ENCODE peak calls at places on chromosome 5, in eight cellular contexts. One of them, this sample, is unnamed.

GRCh38 chr5:458547-459353 is 15.8 kb downstream of the EXOC3 start:
- DNase-seq in foreskin fibroblast: peak; percentile 64
- DNase-seq in choroid plexus epithelial cell: peak; percentile 51
- DNase-seq in left ventricle myocardium inferior: peak; percentile 7
- DNase-seq in Caco-2: peak; percentile 40
- DNase-seq in Calu3: peak; percentile 68
- DNase-seq in HFFc6: peak; percentile 50
- DNase-seq in cardiac muscle cell: no peak
- DNase-seq in this sample: no peak

GRCh38 chr5:3615217-3615616 is 19.6 kb downstream of the IRX1 start:
- DNase-seq in foreskin fibroblast: no peak
- DNase-seq in choroid plexus epithelial cell: no peak
- DNase-seq in Caco-2: no peak
- DNase-seq in HFFc6: no peak
- DNase-seq in Calu3: no peak
- DNase-seq in cardiac muscle cell: no peak
- DNase-seq in left ventricle myocardium inferior: no peak
- DNase-seq in this sample: no peak

GRCh38 chr5:42994285-42995151 is 45.6 kb downstream of the ANXA2R start:
- DNase-seq in choroid plexus epithelial cell: peak; percentile 96
- DNase-seq in HFFc6: peak; percentile 92
- DNase-seq in Caco-2: no peak
- DNase-seq in Calu3: peak; percentile 70
- DNase-seq in left ventricle myocardium inferior: peak; percentile 85
- DNase-seq in foreskin fibroblast: peak; percentile 96
- DNase-seq in cardiac muscle cell: peak; percentile 96
- DNase-seq in this sample: no peak

GRCh38 chr5:135508496-135509005 is 27.2 kb downstream of the NEUROG1 start:
- DNase-seq in choroid plexus epithelial cell: no peak
- DNase-seq in Caco-2: no peak
- DNase-seq in foreskin fibroblast: peak; percentile 25
- DNase-seq in Calu3: no peak
- DNase-seq in cardiac muscle cell: no peak
- DNase-seq in left ventricle myocardium inferior: no peak
- DNase-seq in HFFc6: no peak
- DNase-seq in this sample: no peak

GRCh38 chr5:112703866-112704820 is 33.5 kb upstream of the APC start:
- DNase-seq in Calu3: no peak
- DNase-seq in foreskin fibroblast: peak; percentile 29
- DNase-seq in cardiac muscle cell: peak; percentile 94
- DNase-seq in Caco-2: no peak
- DNase-seq in left ventricle myocardium inferior: peak; percentile 39
- DNase-seq in HFFc6: peak; percentile 46
- DNase-seq in choroid plexus epithelial cell: peak; percentile 64
- DNase-seq in this sample: no peak

GRCh38 chr5:181098642-181099452 is 32.1 kb downstream of the OR2V1 start:
- DNase-seq in cardiac muscle cell: no peak
- DNase-seq in choroid plexus epithelial cell: no peak
- DNase-seq in foreskin fibroblast: peak; percentile 33
- DNase-seq in left ventricle myocardium inferior: no peak
- DNase-seq in Caco-2: no peak
- DNase-seq in Calu3: no peak
- DNase-seq in HFFc6: no peak
- DNase-seq in this sample: no peak

GRCh38 chr5:132761321-132762240 is 14.4 kb downstream of the CCNI2 start:
- DNase-seq in choroid plexus epithelial cell: no peak
- DNase-seq in Calu3: no peak
- DNase-seq in cardiac muscle cell: no peak
- DNase-seq in HFFc6: no peak
- DNase-seq in foreskin fibroblast: no peak
- DNase-seq in left ventricle myocardium inferior: no peak
- DNase-seq in Caco-2: peak; percentile 31
- DNase-seq in this sample: no peak

GRCh38 chr5:80220268-80220897 is 35.5 kb downstream of the SERINC5 start:
- DNase-seq in left ventricle myocardium inferior: no peak
- DNase-seq in Calu3: no peak
- DNase-seq in foreskin fibroblast: no peak
- DNase-seq in cardiac muscle cell: no peak
- DNase-seq in Caco-2: no peak
- DNase-seq in choroid plexus epithelial cell: no peak
- DNase-seq in HFFc6: no peak
- DNase-seq in this sample: no peak

GRCh38 chr5:116482394-116482793 is 92.2 kb downstream of the SEMA6A start:
- DNase-seq in choroid plexus epithelial cell: peak; percentile 68
- DNase-seq in HFFc6: no peak
- DNase-seq in Calu3: no peak
- DNase-seq in left ventricle myocardium inferior: no peak
- DNase-seq in foreskin fibroblast: peak; percentile 68
- DNase-seq in cardiac muscle cell: peak; percentile 52
- DNase-seq in Caco-2: no peak
- DNase-seq in this sample: no peak

GRCh38 chr5:166907314-166907713 is 1384.1 kb upstream of the WWC1 start:
- DNase-seq in Calu3: no peak
- DNase-seq in HFFc6: no peak
- DNase-seq in foreskin fibroblast: peak; percentile 68
- DNase-seq in choroid plexus epithelial cell: peak; percentile 30
- DNase-seq in left ventricle myocardium inferior: no peak
- DNase-seq in cardiac muscle cell: peak; percentile 78
- DNase-seq in Caco-2: no peak
- DNase-seq in this sample: no peak

GRCh38 chr5:166916021-166916420 is 1375.4 kb upstream of the WWC1 start:
- DNase-seq in foreskin fibroblast: no peak
- DNase-seq in Calu3: no peak
- DNase-seq in cardiac muscle cell: no peak
- DNase-seq in left ventricle myocardium inferior: no peak
- DNase-seq in HFFc6: no peak
- DNase-seq in choroid plexus epithelial cell: no peak
- DNase-seq in Caco-2: no peak
- DNase-seq in this sample: no peak

GRCh38 chr5:166909926-166910325 is 1381.5 kb upstream of the WWC1 start:
- DNase-seq in left ventricle myocardium inferior: no peak
- DNase-seq in HFFc6: no peak
- DNase-seq in Caco-2: no peak
- DNase-seq in choroid plexus epithelial cell: no peak
- DNase-seq in cardiac muscle cell: no peak
- DNase-seq in foreskin fibroblast: no peak
- DNase-seq in Calu3: peak; percentile 45
- DNase-seq in this sample: no peak

GRCh38 chr5:166909040-166909439 is 1382.4 kb upstream of the WWC1 start:
- DNase-seq in choroid plexus epithelial cell: peak; percentile 18
- DNase-seq in Calu3: peak; percentile 57
- DNase-seq in cardiac muscle cell: peak; percentile 77
- DNase-seq in HFFc6: no peak
- DNase-seq in Caco-2: no peak
- DNase-seq in foreskin fibroblast: peak; percentile 78
- DNase-seq in left ventricle myocardium inferior: no peak
- DNase-seq in this sample: no peak

GRCh38 chr5:166910995-166911394 is 1380.5 kb upstream of the WWC1 start:
- DNase-seq in Caco-2: no peak
- DNase-seq in HFFc6: no peak
- DNase-seq in choroid plexus epithelial cell: no peak
- DNase-seq in foreskin fibroblast: no peak
- DNase-seq in cardiac muscle cell: no peak
- DNase-seq in Calu3: no peak
- DNase-seq in left ventricle myocardium inferior: no peak
- DNase-seq in this sample: no peak
- TF ChIP-seq CTCF in Caco-2: no peak
- TF ChIP-seq CTCF in HFFc6: no peak
- TF ChIP-seq CTCF in choroid plexus epithelial cell: no peak
- TF ChIP-seq CTCF in foreskin fibroblast: no peak
- TF ChIP-seq CTCF in cardiac muscle cell: no peak
- TF ChIP-seq CTCF in Calu3: no peak
- TF ChIP-seq CTCF in left ventricle myocardium inferior: no peak
- TF ChIP-seq CTCF in this sample: no peak

GRCh38 chr5:78797945-78798731 is 149.6 kb upstream of the LHFPL2 start:
- DNase-seq in foreskin fibroblast: no peak
- DNase-seq in choroid plexus epithelial cell: no peak
- DNase-seq in Caco-2: no peak
- DNase-seq in HFFc6: no peak
- DNase-seq in cardiac muscle cell: peak; percentile 67
- DNase-seq in Calu3: no peak
- DNase-seq in left ventricle myocardium inferior: no peak
- DNase-seq in this sample: no peak

GRCh38 chr5:78803386-78803785 is 154.8 kb upstream of the LHFPL2 start:
- DNase-seq in Caco-2: no peak
- DNase-seq in foreskin fibroblast: peak; percentile 61
- DNase-seq in Calu3: no peak
- DNase-seq in HFFc6: no peak
- DNase-seq in cardiac muscle cell: peak; percentile 82
- DNase-seq in choroid plexus epithelial cell: peak; percentile 53
- DNase-seq in left ventricle myocardium inferior: peak; percentile 80
- DNase-seq in this sample: no peak

GRCh38 chr5:78799254-78800017 is 150.9 kb upstream of the LHFPL2 start:
- DNase-seq in choroid plexus epithelial cell: peak; percentile 38
- DNase-seq in HFFc6: peak; percentile 53
- DNase-seq in cardiac muscle cell: peak; percentile 37
- DNase-seq in Caco-2: no peak
- DNase-seq in Calu3: no peak
- DNase-seq in left ventricle myocardium inferior: no peak
- DNase-seq in foreskin fibroblast: peak; percentile 54
- DNase-seq in this sample: no peak

GRCh38 chr5:78804995-78805394 is 156.4 kb upstream of the LHFPL2 start:
- DNase-seq in choroid plexus epithelial cell: no peak
- DNase-seq in cardiac muscle cell: no peak
- DNase-seq in Caco-2: no peak
- DNase-seq in HFFc6: no peak
- DNase-seq in left ventricle myocardium inferior: no peak
- DNase-seq in Calu3: no peak
- DNase-seq in foreskin fibroblast: no peak
- DNase-seq in this sample: no peak

GRCh38 chr5:78801413-78801812 is 152.8 kb upstream of the LHFPL2 start:
- DNase-seq in cardiac muscle cell: no peak
- DNase-seq in left ventricle myocardium inferior: no peak
- DNase-seq in Caco-2: no peak
- DNase-seq in choroid plexus epithelial cell: no peak
- DNase-seq in foreskin fibroblast: no peak
- DNase-seq in HFFc6: no peak
- DNase-seq in Calu3: no peak
- DNase-seq in this sample: no peak
- TF ChIP-seq CTCF in cardiac muscle cell: no peak
- TF ChIP-seq CTCF in left ventricle myocardium inferior: no peak
- TF ChIP-seq CTCF in Caco-2: no peak
- TF ChIP-seq CTCF in choroid plexus epithelial cell: no peak
- TF ChIP-seq CTCF in foreskin fibroblast: no peak
- TF ChIP-seq CTCF in HFFc6: no peak
- TF ChIP-seq CTCF in Calu3: no peak
- TF ChIP-seq CTCF in this sample: no peak

DNA sequence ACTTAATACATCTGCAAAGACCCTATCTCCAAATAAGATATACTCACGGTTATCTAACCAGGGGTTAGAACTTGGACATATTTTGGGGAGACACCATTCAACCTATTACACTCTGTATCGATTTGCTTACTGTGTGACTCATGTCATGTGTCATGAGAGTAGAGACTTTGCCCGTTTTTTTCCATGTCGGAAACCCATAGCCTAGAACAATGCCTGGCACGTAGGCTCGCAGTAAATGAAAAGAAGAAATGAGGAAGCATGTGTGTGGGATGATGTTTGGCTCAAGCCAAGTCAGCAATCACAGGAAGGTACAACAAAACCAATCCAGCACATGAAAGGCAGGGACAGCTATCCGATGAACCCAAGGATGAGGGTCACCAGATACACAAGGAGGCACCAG is 94.6 kb upstream of the DNAH5 start:
- DNase-seq in choroid plexus epithelial cell: no peak
- DNase-seq in Caco-2: no peak
- DNase-seq in cardiac muscle cell: peak; percentile 34
- DNase-seq in HFFc6: peak; percentile 38
- DNase-seq in foreskin fibroblast: peak; percentile 37
- DNase-seq in left ventricle myocardium inferior: no peak
- DNase-seq in Calu3: peak; percentile 66
- DNase-seq in this sample: no peak
- TF ChIP-seq CTCF in choroid plexus epithelial cell: no peak
- TF ChIP-seq CTCF in Caco-2: no peak
- TF ChIP-seq CTCF in cardiac muscle cell: no peak
- TF ChIP-seq CTCF in HFFc6: no peak
- TF ChIP-seq CTCF in foreskin fibroblast: no peak
- TF ChIP-seq CTCF in left ventricle myocardium inferior: no peak
- TF ChIP-seq CTCF in Calu3: no peak
- TF ChIP-seq CTCF in this sample: no peak

GRCh38 chr5:161966544-161966943 is 101.0 kb upstream of the GABRG2 start:
- DNase-seq in HFFc6: no peak
- DNase-seq in choroid plexus epithelial cell: no peak
- DNase-seq in Caco-2: no peak
- DNase-seq in cardiac muscle cell: no peak
- DNase-seq in foreskin fibroblast: no peak
- DNase-seq in left ventricle myocardium inferior: no peak
- DNase-seq in Calu3: no peak
- DNase-seq in this sample: no peak
- TF ChIP-seq CTCF in HFFc6: no peak
- TF ChIP-seq CTCF in choroid plexus epithelial cell: no peak
- TF ChIP-seq CTCF in Caco-2: peak; percentile 21
- TF ChIP-seq CTCF in cardiac muscle cell: no peak
- TF ChIP-seq CTCF in foreskin fibroblast: no peak
- TF ChIP-seq CTCF in left ventricle myocardium inferior: peak; percentile 41
- TF ChIP-seq CTCF in Calu3: no peak
- TF ChIP-seq CTCF in this sample: no peak

GRCh38 chr5:72816297-72817075 is at the start of gene TNPO1:
- DNase-seq in Calu3: peak; percentile 95
- DNase-seq in left ventricle myocardium inferior: peak; percentile 96
- DNase-seq in cardiac muscle cell: peak; percentile 97
- DNase-seq in Caco-2: peak; percentile 91
- DNase-seq in HFFc6: peak; percentile 91
- DNase-seq in choroid plexus epithelial cell: peak; percentile 94
- DNase-seq in foreskin fibroblast: peak; percentile 98
- DNase-seq in this sample: peak; percentile 81
- TF ChIP-seq CTCF in Calu3: no peak
- TF ChIP-seq CTCF in left ventricle myocardium inferior: no peak
- TF ChIP-seq CTCF in cardiac muscle cell: no peak
- TF ChIP-seq CTCF in Caco-2: no peak
- TF ChIP-seq CTCF in HFFc6: no peak
- TF ChIP-seq CTCF in choroid plexus epithelial cell: no peak
- TF ChIP-seq CTCF in foreskin fibroblast: no peak
- TF ChIP-seq CTCF in this sample: no peak

GRCh38 chr5:10611290-10611689 is 47.4 kb downstream of the ANKRD33B start:
- DNase-seq in Caco-2: no peak
- DNase-seq in choroid plexus epithelial cell: peak; percentile 71
- DNase-seq in HFFc6: no peak
- DNase-seq in left ventricle myocardium inferior: no peak
- DNase-seq in cardiac muscle cell: peak; percentile 17
- DNase-seq in Calu3: no peak
- DNase-seq in foreskin fibroblast: no peak
- DNase-seq in this sample: no peak

GRCh38 chr5:10604975-10605374 is 41.1 kb downstream of the ANKRD33B start:
- DNase-seq in Caco-2: no peak
- DNase-seq in cardiac muscle cell: no peak
- DNase-seq in Calu3: no peak
- DNase-seq in choroid plexus epithelial cell: no peak
- DNase-seq in HFFc6: no peak
- DNase-seq in foreskin fibroblast: no peak
- DNase-seq in left ventricle myocardium inferior: no peak
- DNase-seq in this sample: no peak

GRCh38 chr5:10607023-10607665 is 43.3 kb downstream of the ANKRD33B start:
- DNase-seq in Caco-2: no peak
- DNase-seq in Calu3: no peak
- DNase-seq in cardiac muscle cell: peak; percentile 46
- DNase-seq in foreskin fibroblast: peak; percentile 23
- DNase-seq in choroid plexus epithelial cell: peak; percentile 64
- DNase-seq in left ventricle myocardium inferior: peak; percentile 65
- DNase-seq in HFFc6: no peak
- DNase-seq in this sample: no peak

GRCh38 chr5:10610058-10610457 is 46.2 kb downstream of the ANKRD33B start:
- DNase-seq in Caco-2: no peak
- DNase-seq in cardiac muscle cell: no peak
- DNase-seq in left ventricle myocardium inferior: no peak
- DNase-seq in Calu3: no peak
- DNase-seq in foreskin fibroblast: no peak
- DNase-seq in HFFc6: no peak
- DNase-seq in choroid plexus epithelial cell: no peak
- DNase-seq in this sample: no peak

GRCh38 chr5:10607666-10608442 is 44.0 kb downstream of the ANKRD33B start:
- DNase-seq in choroid plexus epithelial cell: peak; percentile 90
- DNase-seq in foreskin fibroblast: peak; percentile 79
- DNase-seq in Calu3: no peak
- DNase-seq in left ventricle myocardium inferior: peak; percentile 45
- DNase-seq in Caco-2: no peak
- DNase-seq in HFFc6: no peak
- DNase-seq in cardiac muscle cell: peak; percentile 89
- DNase-seq in this sample: no peak
- TF ChIP-seq CTCF in choroid plexus epithelial cell: peak; percentile 59
- TF ChIP-seq CTCF in foreskin fibroblast: peak; percentile 3
- TF ChIP-seq CTCF in Calu3: no peak
- TF ChIP-seq CTCF in left ventricle myocardium inferior: peak; percentile 32
- TF ChIP-seq CTCF in Caco-2: no peak
- TF ChIP-seq CTCF in HFFc6: no peak
- TF ChIP-seq CTCF in cardiac muscle cell: peak; percentile 45
- TF ChIP-seq CTCF in this sample: no peak

This sample was measured in mesothelial cell of epicardium.